ENCODE peak calls at places on chromosomes 12 and 14, in nine cellular contexts. S is heart left ventricle; W is HCT116; O is choroid plexus epithelial cell; H is fibroblast of the aortic adventitia; G is astrocyte of the spinal cord; K is K562; U is CD8-positive, alpha-beta T cell; I is PC-3. P is an unnamed sample.

GRCh38 chr12:10829994-10830393 is 3.8 kb upstream of the TAS2R10 start:
- DNase-seq in S (no peak), W (no peak), O (peak; percentile 43), H (peak; percentile 7), G (no peak), K (no peak), U (no peak), I (no peak), P (no peak)

GRCh38 chr14:64951724-64952123 is 9.2 kb upstream of the GPX2 start:
- DNase-seq in S (peak; percentile 46), W (no peak), O (no peak), H (no peak), G (no peak), K (no peak), U (no peak), I (no peak), P (no peak)

GRCh38 chr12:29552324-29552927 is 54.9 kb upstream of the OVCH1 start:
- DNase-seq in S (peak; percentile 75), W (peak; percentile 22), O (peak; percentile 86), H (peak; percentile 69), G (peak; percentile 54), K (peak; percentile 70), U (peak; percentile 34), I (peak; percentile 83), P (peak; percentile 66)

GRCh38 chr12:21984375-21984774 is 43.1 kb upstream of the ABCC9 start:
- DNase-seq in S (no peak), W (no peak), O (no peak), H (no peak), G (no peak), K (no peak), U (no peak), I (no peak), P (no peak)

GRCh38 chr12:52020539-52021336 is 14.0 kb downstream of the TAMALIN start:
- DNase-seq in S (peak; percentile 47), W (no peak), O (peak; percentile 62), H (peak; percentile 61), G (peak; percentile 28), K (peak; percentile 71), U (peak; percentile 57), I (peak; percentile 44), P (peak; percentile 44)

GRCh38 chr14:97978336-97978735 is 1181.2 kb downstream of the VRK1 start:
- DNase-seq in S (peak; percentile 69), W (peak; percentile 6), O (peak; percentile 0), H (peak; percentile 49), G (peak; percentile 67), K (no peak), U (peak; percentile 64), I (peak; percentile 68), P (peak; percentile 84)

GRCh38 chr14:105979446-105979845 is 453.1 kb downstream of the TMEM121 start:
- DNase-seq in S (no peak), W (no peak), O (no peak), H (no peak), G (no peak), K (no peak), U (no peak), I (no peak), P (no peak)

GRCh38 chr14:101480022-101480746 is 81.1 kb upstream of the DIO3 start:
- DNase-seq in S (peak; percentile 6), W (no peak), O (no peak), H (no peak), G (no peak), K (no peak), U (no peak), I (no peak), P (no peak)

GRCh38 chr12:25155031-25155576 is 39.9 kb downstream of the DNAI7 start:
- DNase-seq in S (no peak), W (peak; percentile 13), O (peak; percentile 63), H (peak; percentile 53), G (peak; percentile 64), K (peak; percentile 8), U (no peak), I (peak; percentile 32), P (no peak)

GRCh38 chr14:92890830-92891598 is 31.9 kb upstream of the CHGA start:
- DNase-seq in S (no peak), W (no peak), O (no peak), H (no peak), G (no peak), K (no peak), U (no peak), I (peak; percentile 22), P (no peak)

GRCh38 chr12:14827043-14827442 is 13.1 kb upstream of the SMCO3 start:
- DNase-seq in S (no peak), W (no peak), O (no peak), H (no peak), G (no peak), K (no peak), U (no peak), I (peak; percentile 51), P (no peak)

GRCh38 chr14:20332386-20332945 is 613 bp downstream of the CCNB1IP1 start:
- DNase-seq in S (no peak), W (no peak), O (peak; percentile 19), H (peak; percentile 16), G (no peak), K (peak; percentile 16), U (no peak), I (no peak), P (no peak)

GRCh38 chr14:90599339-90599738 is 202.5 kb downstream of the CALM1 start:
- DNase-seq in S (no peak), W (no peak), O (no peak), H (no peak), G (no peak), K (no peak), U (no peak), I (no peak), P (no peak)

GRCh38 chr12:107328442-107329133 is 235.2 kb upstream of the CRY1 start:
- DNase-seq in S (no peak), W (no peak), O (peak; percentile 63), H (peak; percentile 66), G (peak; percentile 73), K (no peak), U (no peak), I (peak; percentile 53), P (no peak)

DNA sequence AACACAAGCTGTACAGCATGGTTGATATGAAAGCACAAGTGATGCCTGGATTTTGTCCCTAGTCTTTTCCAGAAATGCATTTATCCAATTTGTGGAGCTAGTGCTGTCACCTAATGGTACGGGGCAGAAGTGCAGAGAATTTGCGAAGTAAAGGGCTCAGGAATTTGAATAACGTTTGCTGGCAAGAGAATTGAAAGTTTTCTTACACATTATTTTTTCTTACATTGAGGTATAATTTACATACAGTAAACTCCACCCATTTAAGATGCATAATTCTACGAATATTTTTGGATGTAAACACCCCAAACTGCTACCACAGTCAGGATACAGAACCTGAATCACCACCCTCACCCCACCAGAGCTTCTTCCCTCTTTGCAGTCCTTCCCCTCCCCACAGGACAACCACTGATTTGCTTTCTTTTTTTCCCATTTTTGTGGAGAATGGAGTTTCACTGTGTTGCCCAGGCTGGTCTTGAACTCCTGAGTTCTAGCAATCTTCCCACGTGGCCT is 3.5 kb downstream of the AICDA start:
- DNase-seq in S (no peak), W (peak; percentile 35), O (peak; percentile 78), H (peak; percentile 78), G (peak; percentile 54), K (no peak), U (no peak), I (peak; percentile 44), P (peak; percentile 13)
- H3K4me3 ChIP-seq in S (no peak overlapping the region), W (no peak overlapping the region), O (no peak overlapping the region), H (no peak overlapping the region), G (no peak overlapping the region), K (no peak overlapping the region), U (no peak overlapping the region), I (peak overlapping the region; percentile 21), P (no peak overlapping the region)

GRCh38 chr14:104115131-104115600 is 23.2 kb upstream of the KIF26A start:
- DNase-seq in S (no peak), W (no peak), O (no peak), H (no peak), G (no peak), K (no peak), U (no peak), I (no peak), P (no peak)

GRCh38 chr14:104117341-104118005 is 20.9 kb upstream of the KIF26A start:
- DNase-seq in S (no peak), W (no peak), O (no peak), H (no peak), G (no peak), K (no peak), U (no peak), I (no peak), P (no peak)

GRCh38 chr14:104116544-104117340 is 21.6 kb upstream of the KIF26A start:
- DNase-seq in S (no peak), W (peak; percentile 38), O (no peak), H (no peak), G (no peak), K (no peak), U (no peak), I (peak; percentile 83), P (no peak)

GRCh38 chr14:104114421-104115130 is 23.8 kb upstream of the KIF26A start:
- DNase-seq in S (no peak), W (no peak), O (no peak), H (no peak), G (no peak), K (no peak), U (no peak), I (no peak), P (no peak)

GRCh38 chr14:104115691-104116543 is 22.5 kb upstream of the KIF26A start:
- DNase-seq in S (no peak), W (no peak), O (no peak), H (no peak), G (no peak), K (no peak), U (no peak), I (peak; percentile 48), P (no peak)
- H3K4me3 ChIP-seq in S (peak overlapping the region; percentile 46), W (peak overlapping the region; percentile 82), O (peak overlapping the region; percentile 20), H (peak overlapping the region; percentile 5), G (no peak overlapping the region), K (no peak overlapping the region), U (no peak overlapping the region), I (peak overlapping the region; percentile 78), P (no peak overlapping the region)

DNA sequence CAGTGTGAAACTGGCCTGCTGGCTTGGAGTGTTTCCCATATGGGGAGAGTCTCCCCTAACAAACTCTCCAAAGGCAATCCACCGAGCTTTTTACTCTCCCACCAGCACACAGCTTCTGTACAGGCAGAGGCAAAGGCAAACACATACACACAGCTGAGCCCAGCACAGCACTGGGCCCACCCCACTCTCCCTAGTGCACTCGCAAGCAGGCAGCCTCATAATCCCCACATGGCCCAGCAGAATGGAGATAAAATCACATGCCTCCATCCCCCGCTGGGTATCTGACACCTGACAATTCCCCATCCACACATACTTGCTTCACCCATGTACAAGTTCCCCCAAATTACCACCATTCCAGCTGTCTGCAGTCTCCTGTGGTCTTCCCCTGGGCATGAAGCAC is 3.4 kb downstream of the HOXC12 start:
- DNase-seq in S (no peak), W (no peak), O (no peak), H (no peak), G (no peak), K (no peak), U (no peak), I (no peak), P (no peak)
- H3K4me3 ChIP-seq in S (no peak overlapping the region), W (no peak overlapping the region), O (no peak overlapping the region), H (no peak overlapping the region), G (no peak overlapping the region), K (no peak overlapping the region), U (no peak overlapping the region), I (no peak overlapping the region), P (no peak overlapping the region)

DNA sequence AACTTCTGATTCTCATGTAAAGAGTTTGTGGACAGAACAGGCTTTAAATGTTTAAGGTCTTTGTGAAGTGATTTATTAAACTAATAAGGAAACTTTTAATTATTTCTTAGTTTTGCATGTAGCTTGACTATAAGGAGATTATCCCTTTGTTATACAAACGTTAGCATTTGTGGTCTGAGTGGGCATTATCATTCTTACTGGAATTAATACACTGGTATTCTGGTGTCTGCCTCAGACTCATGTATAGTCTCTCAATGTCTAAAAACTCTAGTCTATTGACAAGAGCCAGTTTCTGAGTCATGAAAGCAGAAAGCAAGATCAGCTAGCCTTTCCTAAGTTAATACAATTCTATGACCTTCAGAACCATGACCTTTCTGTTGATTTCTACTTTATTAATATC is 51.3 kb downstream of the SOX5 start:
- DNase-seq in S (no peak), W (no peak), O (no peak), H (no peak), G (no peak), K (no peak), U (no peak), I (no peak), P (no peak)
- H3K4me3 ChIP-seq in S (no peak overlapping the region), W (no peak overlapping the region), O (no peak overlapping the region), H (no peak overlapping the region), G (no peak overlapping the region), K (no peak overlapping the region), U (no peak overlapping the region), I (no peak overlapping the region), P (no peak overlapping the region)